ENCODE peak calls at places on chromosomes 7 and 10, in seven cellular contexts. S is GM20000; A is colonic mucosa; G is HFF-Myc; H is fibroblast of the aortic adventitia; J is stimulated activated CD8-positive, alpha-beta memory T cell treated with anti-CD3 and anti-CD28 coated beads, Interleukin-4, amount 100 ng/mL, for 24 hours; I is GM12891. R is an unnamed sample.

GRCh38 chr10:124975977-124976514 is 34.1 kb downstream of the ZRANB1 start:
- DNase-seq in H (no peak), A (no peak), S (no peak), J (no peak), I (no peak), G (no peak), R (no peak)

GRCh38 chr7:25314729-25315267 is 86.5 kb upstream of the NPVF start:
- DNase-seq in A (peak; percentile 59), S (no peak), H (no peak), J (no peak), I (no peak), G (no peak), R (no peak)

GRCh38 chr10:82390866-82391658 is 516.1 kb downstream of the NRG3 start:
- DNase-seq in J (no peak), A (no peak), G (no peak), S (no peak), I (no peak), H (no peak), R (no peak)

GRCh38 chr7:101134399-101134980 is 7.6 kb downstream of the SERPINE1 start:
- DNase-seq in I (no peak), G (no peak), A (no peak), H (peak; percentile 41), S (no peak), J (no peak), R (no peak)

GRCh38 chr7:131544449-131545425 is 11.7 kb downstream of the PODXL start:
- DNase-seq in G (no peak), S (no peak), I (no peak), J (no peak), H (peak; percentile 40), A (no peak), R (no peak)

GRCh38 chr10:5560844-5561703 is 36.3 kb downstream of the CALML3 start:
- DNase-seq in A (no peak), S (no peak), H (no peak), I (no peak), J (no peak), G (no peak), R (no peak)

GRCh38 chr10:114825513-114826253 is 4.1 kb downstream of the FHIP2A start:
- DNase-seq in S (peak; percentile 82), G (peak; percentile 59), I (peak; percentile 34), H (peak; percentile 95), J (no peak), A (no peak), R (no peak)

GRCh38 chr10:35545878-35546631 is 59.1 kb upstream of the GJD4 start:
- DNase-seq in J (no peak), I (no peak), H (peak; percentile 40), S (no peak), A (no peak), G (no peak), R (no peak)

GRCh38 chr10:98128802-98129201 is 5.7 kb upstream of the R3HCC1L start:
- DNase-seq in G (no peak), S (no peak), J (no peak), H (no peak), A (peak; percentile 52), I (no peak), R (no peak)

GRCh38 chr7:157496426-157497275 is 159.8 kb downstream of the DNAJB6 start:
- DNase-seq in G (no peak), H (no peak), J (no peak), S (no peak), A (no peak), I (no peak), R (no peak)

GRCh38 chr10:75111906-75112703 is 649 bp downstream of the SAMD8 start:
- DNase-seq in H (peak; percentile 61), J (no peak), A (peak; percentile 61), G (no peak), I (no peak), S (peak; percentile 74), R (no peak)

GRCh38 chr10:99329238-99329890 is at the start of gene CNNM1:
- DNase-seq in A (peak; percentile 25), I (peak; percentile 19), J (no peak), S (peak; percentile 45), G (no peak), H (no peak), R (no peak)

GRCh38 chr7:5594616-5595544 is 171.2 kb upstream of the TNRC18 start:
- DNase-seq in I (no peak), G (no peak), H (no peak), J (no peak), A (no peak), S (peak; percentile 60), R (no peak)

GRCh38 chr10:27865221-27865635 is 119.6 kb upstream of the MKX start:
- DNase-seq in A (no peak), H (no peak), S (no peak), G (peak; percentile 24), I (no peak), J (no peak), R (no peak)

GRCh38 chr10:32332299-32332750 is 14.6 kb downstream of the EPC1 start:
- DNase-seq in H (no peak), G (no peak), J (peak; percentile 47), S (peak; percentile 58), A (no peak), I (no peak), R (no peak)

GRCh38 chr10:110803239-110803593 is 68.5 kb upstream of the PDCD4 start:
- DNase-seq in H (no peak), G (no peak), A (no peak), J (no peak), S (peak; percentile 58), I (no peak), R (no peak)

GRCh38 chr7:75980865-75981449 is 13.4 kb downstream of the TMEM120A start:
- DNase-seq in G (no peak), S (no peak), H (no peak), J (no peak), I (no peak), A (no peak), R (no peak)

GRCh38 chr7:445563-446288 is 73.9 kb downstream of the PDGFA start:
- DNase-seq in G (no peak), H (no peak), A (no peak), J (no peak), S (no peak), I (no peak), R (no peak)

GRCh38 chr7:73678862-73679261 is 4.4 kb downstream of the DNAJC30 start:
- DNase-seq in A (no peak), J (no peak), G (no peak), I (no peak), H (no peak), S (no peak), R (no peak)

GRCh38 chr7:135678612-135679575 is 16.6 kb downstream of the STMP1 start:
- DNase-seq in S (no peak), G (no peak), A (no peak), J (no peak), I (no peak), H (peak; percentile 90), R (no peak)

GRCh38 chr10:21523557-21524008 is 1.9 kb downstream of the SKIDA1 start:
- DNase-seq in J (no peak), G (peak; percentile 68), A (no peak), S (no peak), I (no peak), H (no peak), R (no peak)

GRCh38 chr7:102840404-102840803 is 72.4 kb upstream of the LRRC17 start:
- DNase-seq in A (no peak), G (no peak), H (no peak), J (no peak), I (no peak), S (no peak), R (no peak)

GRCh38 chr7:22200238-22200637 is 156.7 kb downstream of the RAPGEF5 start:
- DNase-seq in J (no peak), A (no peak), G (no peak), I (no peak), H (no peak), S (no peak), R (no peak)

GRCh38 chr7:133828906-133829305 is 298.2 kb upstream of the LRGUK start:
- DNase-seq in A (no peak), J (no peak), I (no peak), S (no peak), H (no peak), G (no peak), R (no peak)

GRCh38 chr7:7375538-7375937 is 160.1 kb downstream of the COL28A1 start:
- DNase-seq in G (no peak), S (no peak), I (no peak), A (no peak), H (no peak), J (no peak), R (no peak)

GRCh38 chr7:105353752-105354328 is 34.9 kb downstream of the SRPK2 start:
- DNase-seq in G (no peak), I (no peak), A (peak; percentile 39), H (peak; percentile 95), J (no peak), S (peak; percentile 14), R (no peak)

GRCh38 chr10:50310560-50311174 is 59.4 kb upstream of the ASAH2 start:
- DNase-seq in S (no peak), A (peak; percentile 41), H (no peak), I (no peak), G (no peak), J (peak; percentile 2), R (peak; percentile 50)

GRCh38 chr7:127365164-127365956 is 27.1 kb downstream of the ZNF800 start:
- DNase-seq in J (no peak), S (no peak), G (no peak), A (no peak), I (no peak), H (no peak), R (no peak)

GRCh38 chr7:102837802-102838201 is 75.0 kb upstream of the LRRC17 start:
- DNase-seq in I (no peak), A (no peak), G (no peak), S (no peak), J (no peak), H (no peak), R (no peak)

GRCh38 chr10:31586708-31587107 is 267.7 kb downstream of the ZEB1 start:
- DNase-seq in J (no peak), S (no peak), G (no peak), A (no peak), H (no peak), I (no peak), R (no peak)

GRCh38 chr10:77633376-77633775 is 4.2 kb downstream of the KCNMA1 start:
- DNase-seq in G (no peak), J (no peak), A (no peak), I (no peak), H (no peak), S (no peak), R (no peak)

GRCh38 chr7:134691820-134692705 is 45.4 kb downstream of the BPGM start:
- DNase-seq in J (no peak), G (no peak), H (peak; percentile 89), S (no peak), A (no peak), I (no peak), R (no peak)

GRCh38 chr7:6256709-6257535 is 15.5 kb downstream of the CYTH3 start:
- DNase-seq in H (peak; percentile 52), G (peak; percentile 61), A (peak; percentile 32), J (no peak), I (no peak), S (peak; percentile 56), R (no peak)

R was measured in iPS DF 6.9.